ENCODE peak calls at places on chromosomes 13 and 19, in four cellular contexts. B, L, M and R are unnamed samples.

GRCh38 chr19:40224342-40225148 is 1.9 kb downstream of the CCNP start:
- DNase-seq in B (no peak), L (no peak), M (no peak), R (no peak)

GRCh38 chr19:55638864-55639359 is 1.9 kb upstream of the ZNF580 start:
- DNase-seq in B (no peak), L (no peak), M (no peak), R (peak)

GRCh38 chr19:33291623-33292534 is 10.5 kb downstream of the CEBPA start:
- DNase-seq in M (no peak), B (no peak), L (no peak), R (no peak)

GRCh38 chr19:57406516-57407123 is 4.3 kb upstream of the ZNF17 start:
- DNase-seq in M (peak), B (peak), L (peak), R (peak)

GRCh38 chr19:8320564-8321066 is 560 bp downstream of the NDUFA7 start:
- DNase-seq in B (peak), M (no peak), L (no peak), R (no peak)

GRCh38 chr19:47226426-47227346 is 4.3 kb downstream of the BBC3 start:
- DNase-seq in B (peak), L (peak), M (no peak), R (peak)

GRCh38 chr13:47632311-47632710 is 368.8 kb downstream of the SUCLA2 start:
- DNase-seq in B (no peak), L (no peak), M (no peak), R (no peak)

GRCh38 chr13:104006625-104007061 is 940.4 kb upstream of the SLC10A2 start:
- DNase-seq in L (no peak), M (no peak), B (no peak), R (peak)

GRCh38 chr13:28631792-28632191 is 27.1 kb upstream of the POMP start:
- DNase-seq in L (no peak), M (no peak), B (peak), R (no peak)

GRCh38 chr13:26867451-26868067 is 107.0 kb upstream of the GPR12 start:
- DNase-seq in B (peak), M (no peak), L (peak), R (peak)

GRCh38 chr13:112233256-112233655 is 142.9 kb upstream of the SPACA7 start:
- DNase-seq in M (no peak), L (no peak), B (no peak), R (no peak)

GRCh38 chr13:81874681-81875661 is 1534.0 kb upstream of the SPRY2 start:
- DNase-seq in B (no peak), L (no peak), M (no peak), R (no peak)

GRCh38 chr19:49340069-49340864 is 5.1 kb downstream of the CD37 start:
- DNase-seq in B (peak), L (no peak), M (peak), R (peak)

GRCh38 chr13:76820759-76821158 is 65.4 kb downstream of the KCTD12 start:
- DNase-seq in B (peak), M (no peak), L (no peak), R (no peak)

GRCh38 chr19:48568345-48568886 is 16.4 kb downstream of the SULT2B1 start:
- DNase-seq in M (peak), L (peak), B (peak), R (peak)

GRCh38 chr19:13098291-13099072 is 4.2 kb downstream of the LYL1 start:
- DNase-seq in L (no peak), M (no peak), B (peak), R (peak)

GRCh38 chr13:49265822-49266221 is 18.1 kb downstream of the CDADC1 start:
- DNase-seq in L (no peak), M (no peak), B (no peak), R (peak)

GRCh38 chr19:28497137-28497536 is 715.8 kb downstream of the UQCRFS1 start:
- DNase-seq in L (no peak), M (no peak), B (no peak), R (no peak)

GRCh38 chr19:51321799-51322198 is 10.4 kb downstream of the IGLON5 start:
- DNase-seq in M (no peak), B (no peak), L (no peak), R (no peak)

GRCh38 chr19:34067861-34068271 is 104.4 kb upstream of the LSM14A start:
- DNase-seq in B (peak), M (no peak), L (peak), R (no peak)

GRCh38 chr19:29324717-29325116 is 111.8 kb upstream of the UQCRFS1 start:
- DNase-seq in M (no peak), B (no peak), L (no peak), R (no peak)

GRCh38 chr13:29428310-29428991 is 167.0 kb downstream of the SLC7A1 start:
- DNase-seq in B (peak), M (peak), L (peak), R (peak)

GRCh38 chr13:51614350-51614786 is 30.1 kb downstream of the WDFY2 start:
- DNase-seq in B (peak), L (no peak), M (no peak), R (no peak)

GRCh38 chr19:18856385-18857126 is 24.8 kb downstream of the UPF1 start:
- DNase-seq in L (no peak), M (no peak), B (peak), R (peak)

GRCh38 chr19:31270897-31271568 is 78.2 kb downstream of the TSHZ3 start:
- DNase-seq in M (no peak), L (no peak), B (peak), R (peak)

GRCh38 chr13:40060318-40061007 is 405.0 kb downstream of the COG6 start:
- DNase-seq in L (no peak), B (peak), M (peak), R (peak)

GRCh38 chr13:24075137-24075975 is 85.2 kb upstream of the SPATA13 start:
- DNase-seq in L (no peak), M (no peak), B (no peak), R (peak)

GRCh38 chr19:47497073-47497766 is 13.2 kb upstream of the KPTN start:
- DNase-seq in B (no peak), L (no peak), M (no peak), R (no peak)

GRCh38 chr13:76764429-76764828 is 121.8 kb downstream of the KCTD12 start:
- DNase-seq in B (no peak), L (no peak), M (no peak), R (no peak)

GRCh38 chr13:79398915-79399314 is 7.1 kb downstream of the RBM26 start:
- DNase-seq in B (peak), M (no peak), L (no peak), R (peak)